ENCODE peak calls at places on chromosomes 2 and 18, in eight cellular contexts. V, E, I, X, D, C, G and J are unnamed samples.

GRCh38 chr18:37309059-37309458 is 256.5 kb downstream of the CELF4 start:
- DNase-seq in D (no peak), G (no peak), E (no peak), I (no peak), V (no peak), X (peak; percentile 7), C (no peak), J (peak; percentile 14)

GRCh38 chr2:235908826-235909225 is 259.4 kb downstream of the GBX2 start:
- DNase-seq in G (no peak), E (no peak), C (no peak), X (no peak), D (no peak), I (no peak), V (no peak), J (no peak)

GRCh38 chr18:24968233-24968775 is 383.7 kb downstream of the ZNF521 start:
- DNase-seq in V (no peak), I (no peak), G (no peak), D (no peak), C (no peak), X (no peak), E (no peak), J (no peak)

GRCh38 chr2:15560988-15561573 is at the start of gene NBAS:
- DNase-seq in E (peak; percentile 88), V (peak; percentile 85), D (peak; percentile 87), C (peak; percentile 86), G (peak; percentile 92), I (peak; percentile 89), X (peak; percentile 87), J (peak; percentile 90)

GRCh38 chr18:21444465-21445023 is 156.0 kb downstream of the ESCO1 start:
- DNase-seq in C (peak; percentile 79), E (peak; percentile 58), I (no peak), G (peak; percentile 36), D (no peak), X (peak; percentile 77), V (no peak), J (peak; percentile 78)

GRCh38 chr18:25349926-25350560 is 1.9 kb downstream of the ZNF521 start:
- DNase-seq in G (no peak), V (no peak), D (peak; percentile 34), I (peak; percentile 76), X (no peak), C (peak; percentile 7), E (peak; percentile 52), J (no peak)

GRCh38 chr2:224359569-224359968 is 42.3 kb downstream of the FAM124B start:
- DNase-seq in E (peak; percentile 35), V (no peak), I (no peak), D (no peak), G (no peak), X (no peak), C (no peak), J (peak; percentile 14)

GRCh38 chr2:102004588-102004987 is 12.8 kb downstream of the IL1R2 start:
- DNase-seq in I (no peak), V (no peak), E (no peak), C (peak; percentile 25), D (no peak), X (no peak), G (no peak), J (no peak)

GRCh38 chr18:3062798-3063563 is 50.0 kb upstream of the LPIN2 start:
- DNase-seq in D (peak; percentile 70), G (no peak), I (peak; percentile 71), C (peak; percentile 43), X (peak; percentile 54), E (peak; percentile 85), V (peak; percentile 79), J (peak; percentile 49)

GRCh38 chr18:54702687-54703086 is 111.6 kb downstream of the DYNAP start:
- DNase-seq in E (no peak), C (peak; percentile 33), V (no peak), X (no peak), G (no peak), D (no peak), I (no peak), J (no peak)

GRCh38 chr2:25777077-25777476 is 101.2 kb downstream of the ASXL2 start:
- DNase-seq in V (no peak), I (no peak), G (no peak), E (no peak), X (no peak), C (no peak), D (no peak), J (no peak)

GRCh38 chr2:239456940-239457339 is 56.1 kb upstream of the HDAC4 start:
- DNase-seq in G (no peak), C (no peak), E (no peak), V (no peak), D (no peak), I (no peak), X (no peak), J (no peak)

GRCh38 chr2:25711641-25712369 is 38.4 kb upstream of the DTNB start:
- DNase-seq in D (no peak), X (no peak), C (no peak), G (no peak), I (no peak), E (peak; percentile 5), V (no peak), J (peak; percentile 8)

GRCh38 chr2:73006969-73007710 is 64.4 kb downstream of the SFXN5 start:
- DNase-seq in I (no peak), E (no peak), D (no peak), X (no peak), C (no peak), G (no peak), V (peak; percentile 40), J (peak; percentile 77)

GRCh38 chr18:79870369-79871025 is 72.8 kb downstream of the KCNG2 start:
- DNase-seq in D (no peak), V (no peak), X (no peak), C (no peak), G (no peak), E (no peak), I (peak; percentile 19), J (no peak)

GRCh38 chr2:136000502-136000901 is 15.1 kb upstream of the DARS1 start:
- DNase-seq in V (no peak), E (no peak), D (no peak), I (no peak), X (no peak), G (peak; percentile 2), C (no peak), J (no peak)

GRCh38 chr2:1723397-1724042 is 20.8 kb downstream of the PXDN start:
- DNase-seq in C (no peak), D (no peak), E (no peak), V (no peak), I (no peak), G (no peak), X (no peak), J (no peak)

GRCh38 chr18:80194874-80195570 is 52.3 kb downstream of the PARD6G start:
- DNase-seq in I (no peak), G (no peak), C (no peak), X (no peak), V (no peak), E (no peak), D (no peak), J (no peak)

GRCh38 chr2:231170058-231170457 is 28.4 kb upstream of the ARMC9 start:
- DNase-seq in X (no peak), G (no peak), V (no peak), I (no peak), C (peak; percentile 90), D (no peak), E (no peak), J (no peak)

GRCh38 chr2:60313470-60314172 is 239.8 kb downstream of the BCL11A start:
- DNase-seq in D (no peak), G (no peak), I (no peak), V (no peak), C (no peak), E (no peak), X (no peak), J (no peak)

GRCh38 chr2:23757686-23758433 is 169.1 kb downstream of the ATAD2B start:
- DNase-seq in E (no peak), V (no peak), X (peak; percentile 89), G (peak; percentile 83), C (peak; percentile 96), D (no peak), I (no peak), J (peak; percentile 94)

GRCh38 chr18:4119127-4119648 is 335.9 kb downstream of the DLGAP1 start:
- DNase-seq in V (no peak), E (no peak), I (no peak), D (no peak), X (no peak), C (no peak), G (no peak), J (no peak)

GRCh38 chr2:148501545-148501944 is 143.0 kb upstream of the EPC2 start:
- DNase-seq in V (no peak), D (no peak), C (no peak), G (no peak), E (no peak), I (no peak), X (no peak), J (no peak)

GRCh38 chr18:32754508-32755263 is 18.1 kb downstream of the KLHL14 start:
- DNase-seq in I (no peak), X (no peak), C (no peak), G (no peak), E (no peak), D (no peak), V (no peak), J (no peak)

GRCh38 chr2:180144311-180144813 is 137.3 kb upstream of the CWC22 start:
- DNase-seq in D (no peak), X (no peak), V (no peak), C (no peak), G (no peak), E (no peak), I (no peak), J (no peak)

GRCh38 chr2:8684421-8684884 is 2.6 kb downstream of the ID2 start:
- DNase-seq in G (no peak), I (no peak), V (no peak), D (no peak), C (peak; percentile 67), X (peak; percentile 21), E (peak; percentile 61), J (peak; percentile 60)
- H3K4me3 ChIP-seq in G (peak overlapping the region; percentile 20), I (peak overlapping the region; percentile 73), V (peak overlapping the region; percentile 57), D (peak overlapping the region; percentile 60), C (peak overlapping the region; percentile 93), X (peak overlapping the region; percentile 29), E (peak overlapping the region; percentile 78), J (peak overlapping the region; percentile 78)

DNA sequence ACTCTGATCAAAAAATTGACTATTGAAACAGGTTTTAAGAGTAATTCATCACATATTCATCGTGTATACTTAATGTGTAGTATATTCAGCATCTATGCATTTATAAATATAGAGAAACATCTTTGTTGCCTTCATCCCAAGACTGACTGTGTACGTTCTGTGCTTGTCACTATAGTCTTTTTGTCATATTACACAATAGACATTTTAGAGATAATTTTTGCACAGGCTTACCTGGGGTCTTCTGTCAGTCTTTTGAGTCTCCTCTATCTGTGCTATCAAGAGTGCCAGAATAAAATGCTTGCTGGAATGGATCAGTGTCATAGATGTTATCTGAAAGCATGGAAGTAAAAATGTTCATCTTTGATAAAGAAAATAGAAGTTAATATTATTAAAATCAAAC is 1047.7 kb upstream of the NRXN1 start:
- DNase-seq in C (no peak), D (no peak), E (no peak), X (no peak), G (no peak), I (no peak), V (no peak), J (no peak)
- H3K4me3 ChIP-seq in C (no peak overlapping the region), D (no peak overlapping the region), E (no peak overlapping the region), X (no peak overlapping the region), G (no peak overlapping the region), I (no peak overlapping the region), V (no peak overlapping the region), J (no peak overlapping the region)

GRCh38 chr2:42051168-42052125 is 3.6 kb downstream of the PKDCC start:
- DNase-seq in V (no peak), C (no peak), G (no peak), D (no peak), X (no peak), E (no peak), I (no peak), J (no peak)
- H3K4me3 ChIP-seq in V (no peak overlapping the region), C (peak overlapping the region; percentile 93), G (no peak overlapping the region), D (no peak overlapping the region), X (no peak overlapping the region), E (peak overlapping the region; percentile 98), I (peak overlapping the region; percentile 79), J (peak overlapping the region; percentile 93)

GRCh38 chr18:13984080-13984479 is 68.7 kb upstream of the MC2R start:
- DNase-seq in C (no peak), E (no peak), D (no peak), I (no peak), X (no peak), G (no peak), V (no peak), J (no peak)
- H3K4me3 ChIP-seq in C (no peak overlapping the region), E (no peak overlapping the region), D (no peak overlapping the region), I (no peak overlapping the region), X (no peak overlapping the region), G (no peak overlapping the region), V (no peak overlapping the region), J (no peak overlapping the region)